ENCODE peak calls at places on chromosome 19, in four cellular contexts. T, C, R and K are unnamed samples.
A peak's percentile ranks its signal among the peaks of the same experiment; 100 is the strongest.

GRCh38 chr19:49954933-49955332 is 6.0 kb downstream of the SIGLEC11 start:
- DNase-seq in C (no peak), R (no peak), T (no peak), K (no peak)

GRCh38 chr19:38361633-38362075 is 12.7 kb upstream of the PSMD8 start:
- DNase-seq in R (peak; percentile 66), C (peak; percentile 91), T (no peak), K (peak; percentile 99)

GRCh38 chr19:3187662-3188511 is 2.2 kb downstream of the NCLN start:
- DNase-seq in T (no peak), C (no peak), R (no peak), K (no peak)

GRCh38 chr19:43464089-43464775 is 1.2 kb downstream of the LYPD3 start:
- DNase-seq in C (peak; percentile 83), T (no peak), R (no peak), K (no peak)

GRCh38 chr19:5360003-5360820 is 19.6 kb upstream of the PTPRS start:
- DNase-seq in R (no peak), C (no peak), T (no peak), K (no peak)

GRCh38 chr19:30865481-30865880 is 483.8 kb downstream of the TSHZ3 start:
- DNase-seq in C (no peak), R (no peak), T (no peak), K (no peak)

GRCh38 chr19:23440791-23441190 is 45.5 kb upstream of the ZNF91 start:
- DNase-seq in C (no peak), R (no peak), T (no peak), K (peak; percentile 36)

GRCh38 chr19:13127811-13128575 is 9.9 kb downstream of the NACC1 start:
- DNase-seq in T (no peak), R (no peak), C (no peak), K (no peak)

GRCh38 chr19:39360599-39360998 is 18.4 kb downstream of the SAMD4B start:
- DNase-seq in T (no peak), C (no peak), R (no peak), K (no peak)

GRCh38 chr19:10604460-10604980 is 17.4 kb upstream of the AP1M2 start:
- DNase-seq in C (peak; percentile 22), R (no peak), T (peak; percentile 52), K (no peak)

GRCh38 chr19:48487944-48488343 is 18.8 kb downstream of the CYTH2 start:
- DNase-seq in R (peak; percentile 37), T (no peak), C (no peak), K (peak; percentile 88)

GRCh38 chr19:5032101-5032967 is 63.4 kb downstream of the KDM4B start:
- DNase-seq in C (no peak), T (no peak), R (no peak), K (no peak)

GRCh38 chr19:55400281-55401087 is 7.1 kb downstream of the UBE2S start:
- DNase-seq in C (no peak), R (no peak), T (no peak), K (no peak)

GRCh38 chr19:1762243-1763140 is 9.2 kb downstream of the ONECUT3 start:
- DNase-seq in R (no peak), T (no peak), C (no peak), K (no peak)

GRCh38 chr19:55460670-55461258 is 678 bp downstream of the ISOC2 start:
- DNase-seq in C (peak; percentile 93), T (no peak), R (peak; percentile 84), K (peak; percentile 64)

GRCh38 chr19:3387645-3388589 is 21.5 kb downstream of the NFIC start:
- DNase-seq in R (no peak), T (no peak), C (no peak), K (peak; percentile 44)

GRCh38 chr19:55638864-55639359 is 1.9 kb upstream of the ZNF580 start:
- DNase-seq in T (no peak), R (peak; percentile 66), C (peak; percentile 36), K (peak; percentile 87)

GRCh38 chr19:1050989-1051788 is 11.3 kb downstream of the ABCA7 start:
- DNase-seq in C (no peak), T (no peak), R (no peak), K (no peak)

GRCh38 chr19:2289714-2290435 is 7.9 kb upstream of the PEAK3 start:
- DNase-seq in T (peak; percentile 48), C (peak; percentile 58), R (no peak), K (no peak)

GRCh38 chr19:30408734-30409301 is 36.6 kb downstream of the ZNF536 start:
- DNase-seq in R (no peak), T (no peak), C (no peak), K (no peak)

GRCh38 chr19:56661248-56661647 is 10.3 kb downstream of the ZNF835 start:
- DNase-seq in R (no peak), T (no peak), C (no peak), K (no peak)
- TF ChIP-seq SMC3 in R (no peak), T (no peak), C (no peak), K (no peak)

GRCh38 chr19:8731428-8732169 is 10.2 kb downstream of the OR2Z1 start:
- DNase-seq in T (no peak), R (no peak), C (no peak), K (no peak)
- TF ChIP-seq JUNB in T (no peak), R (no peak), C (no peak), K (no peak)

DNA sequence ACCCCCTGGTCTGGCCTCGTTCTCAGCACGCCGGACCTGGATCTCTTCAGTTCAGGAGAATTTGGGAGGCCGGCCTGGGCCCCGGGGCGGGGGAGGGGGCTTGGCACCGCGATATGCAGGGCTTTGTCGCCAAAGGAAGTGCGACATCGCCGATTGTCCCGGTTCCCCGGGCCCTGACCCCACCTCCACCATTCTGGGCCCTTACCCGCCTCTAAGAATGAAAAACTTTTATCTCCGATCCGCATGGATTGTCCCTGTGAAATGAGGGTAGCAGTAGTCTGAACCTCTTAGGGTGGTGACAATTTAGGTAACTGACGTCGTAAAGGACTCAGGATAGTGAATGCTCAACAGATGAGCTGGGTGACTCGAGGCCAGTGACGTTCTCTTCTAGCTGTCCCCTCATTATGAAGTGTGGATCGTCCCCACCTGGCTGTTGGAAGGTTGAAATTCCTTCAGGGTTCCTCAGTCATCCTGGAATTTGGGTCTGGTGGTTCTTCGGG is 649 bp downstream of the DDA1 start:
- DNase-seq in R (no peak), C (peak; percentile 37), T (no peak), K (no peak)
- TF ChIP-seq SMC3 in R (no peak), C (no peak), T (no peak), K (no peak)

DNA sequence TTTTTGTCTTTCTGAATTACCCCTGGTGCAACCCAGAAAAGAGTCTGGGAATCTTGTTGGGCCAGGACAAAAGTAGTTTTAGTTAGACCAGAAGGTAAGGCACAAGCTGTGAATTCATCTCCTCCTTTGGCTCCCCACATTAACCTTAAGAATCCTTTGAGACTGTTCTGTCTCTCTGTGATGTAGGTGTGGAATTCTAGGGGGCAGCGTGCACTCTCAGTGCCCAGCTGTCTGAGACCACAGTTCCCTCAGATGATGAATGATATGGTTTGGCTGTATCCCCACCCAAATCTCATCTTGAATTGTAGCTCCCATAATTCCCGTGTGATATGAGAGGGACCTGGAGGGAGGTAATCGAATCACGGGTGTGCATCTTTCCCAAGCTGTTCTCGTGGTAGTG is 43.9 kb downstream of the ZNF506 start:
- DNase-seq in C (no peak), R (no peak), T (no peak), K (no peak)
- TF ChIP-seq JUNB in C (no peak), R (no peak), T (no peak), K (no peak)

GRCh38 chr19:41364546-41365391 is 820 bp upstream of the B9D2 start:
- DNase-seq in R (no peak), T (no peak), C (no peak), K (no peak)
- TF ChIP-seq SMC3 in R (no peak), T (no peak), C (no peak), K (no peak)

DNA sequence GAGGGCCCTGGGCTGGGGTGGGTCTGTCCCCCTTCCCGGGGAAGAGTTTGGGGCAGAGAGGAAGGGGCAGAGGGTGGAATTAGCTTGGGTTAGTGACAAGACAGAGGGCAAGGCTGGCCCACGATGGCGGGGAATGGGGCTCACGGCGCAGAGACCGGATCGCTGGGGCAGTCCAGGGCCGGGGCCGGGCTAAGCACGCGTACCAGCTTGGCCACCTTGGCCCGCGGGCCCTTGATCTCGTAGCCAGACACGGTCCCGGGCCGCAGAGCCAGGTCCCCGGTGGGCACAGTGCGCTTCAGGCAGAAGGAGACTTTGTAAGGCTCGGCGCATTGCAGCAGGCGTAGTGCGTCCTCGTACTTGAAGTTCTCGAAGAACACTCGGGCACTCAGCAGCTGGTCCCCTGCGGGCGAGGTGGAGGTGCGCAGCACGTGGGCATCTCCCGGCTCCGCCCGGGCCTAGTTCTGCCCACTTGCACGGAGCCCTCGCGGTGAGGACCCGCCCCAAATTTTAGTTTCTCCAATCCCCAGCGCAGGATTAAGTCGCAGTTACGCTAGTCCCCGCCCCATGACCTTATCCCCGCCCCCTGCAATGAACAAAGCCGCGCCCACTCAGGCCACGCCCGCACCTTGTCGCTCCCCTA is 8.6 kb upstream of the HIPK4 start:
- DNase-seq in R (no peak), C (peak; percentile 93), T (no peak), K (no peak)
- TF ChIP-seq JUNB in R (no peak), C (no peak), T (no peak), K (no peak)

GRCh38 chr19:7657047-7657779 is 11.6 kb upstream of the RETN start:
- DNase-seq in C (no peak), T (no peak), R (no peak), K (no peak)
- TF ChIP-seq SMC3 in C (no peak), T (no peak), R (no peak), K (no peak)

GRCh38 chr19:57321164-57321563 is 892 bp downstream of the ZNF543 start:
- DNase-seq in C (no peak), T (no peak), R (no peak), K (no peak)

GRCh38 chr19:57319869-57320179 is 448 bp upstream of the ZNF543 start:
- DNase-seq in T (no peak), C (no peak), R (no peak), K (no peak)

GRCh38 chr19:57320180-57321084 is at the start of gene ZNF543:
- DNase-seq in T (peak; percentile 77), R (peak; percentile 91), C (peak; percentile 97), K (peak; percentile 99)

GRCh38 chr19:57314146-57314545 is 6.1 kb upstream of the ZNF543 start:
- DNase-seq in R (no peak), T (no peak), C (no peak), K (no peak)

GRCh38 chr19:57317503-57317902 is 2.8 kb upstream of the ZNF543 start:
- DNase-seq in C (no peak), T (no peak), R (no peak), K (no peak)
- TF ChIP-seq JUNB in C (no peak), T (no peak), R (no peak), K (no peak)

DNA sequence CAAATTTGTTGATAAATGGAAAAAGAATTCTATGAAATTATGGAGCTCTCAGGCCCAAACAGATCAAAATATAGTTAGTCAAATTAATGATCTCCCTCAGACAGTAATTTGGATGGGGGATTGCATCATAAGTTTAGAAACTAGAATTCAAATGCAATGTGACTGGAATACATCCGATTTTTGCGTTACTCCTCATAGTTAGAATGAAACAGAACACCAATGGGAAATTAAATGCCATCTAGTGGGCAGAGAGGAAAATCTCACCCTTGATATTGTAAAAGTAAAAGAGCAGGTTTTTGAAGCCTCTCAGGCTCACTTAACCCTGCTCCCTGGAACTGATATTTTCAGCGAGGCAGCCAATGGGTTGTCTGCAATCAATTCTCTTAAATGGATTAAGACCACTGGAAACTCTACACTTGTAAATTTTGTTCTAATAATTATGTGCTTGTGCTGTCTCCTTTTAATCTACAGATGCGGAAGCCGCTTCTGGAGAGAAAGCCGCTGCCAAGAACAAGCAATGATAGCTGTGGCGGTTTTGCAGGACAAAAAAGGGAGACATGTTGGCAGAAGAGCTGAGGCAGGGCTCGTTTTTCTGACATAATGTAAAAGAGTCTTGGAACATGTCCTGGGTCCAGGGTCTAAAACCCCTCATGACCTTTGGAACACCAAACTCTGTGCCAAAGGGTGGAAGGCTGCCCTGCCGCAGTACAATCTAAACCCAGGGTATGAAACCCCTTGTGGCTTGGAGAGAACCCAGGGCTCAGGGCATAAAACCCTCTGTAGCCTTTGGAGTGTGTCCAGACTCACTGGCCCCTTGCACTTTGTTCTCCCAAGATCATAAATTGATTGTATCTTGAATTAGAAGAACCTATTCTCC is 12.9 kb downstream of the ZNF417 start:
- DNase-seq in C (peak; percentile 10), T (no peak), R (peak; percentile 40), K (peak; percentile 43)
- TF ChIP-seq SMC3 in C (no peak), T (peak; percentile 24), R (no peak), K (peak; percentile 13)